ENCODE peak calls at places on chromosomes 11 and 22, in four cellular contexts. V is endodermal cell; M is stimulated activated CD4-positive, alpha-beta T cell treated with anti-CD3 and anti-CD28 coated beads, Interleukin-1b, Interleukin-23, amount 100 ng/mL, for 1 hour; I is stimulated activated CD8-positive, alpha-beta memory T cell treated with anti-CD3 and anti-CD28 coated beads, Interleukin-7, amount 100 ng/mL, for 24 hours. G is an unnamed sample.
A peak's percentile ranks its signal among the peaks of the same experiment; 100 is the strongest.

GRCh38 chr22:47484960-47485571 is 722.6 kb downstream of the TBC1D22A start:
- DNase-seq in I (no peak), M (no peak), V (no peak), G (no peak)

GRCh38 chr11:116918925-116919653 is 81.7 kb upstream of the APOA1 start:
- DNase-seq in I (no peak), M (no peak), V (no peak), G (no peak)

GRCh38 chr22:37206841-37207821 is 5.1 kb downstream of the SSTR3 start:
- DNase-seq in I (no peak), M (no peak), V (no peak), G (no peak)

GRCh38 chr22:47333625-47334024 is 571.2 kb downstream of the TBC1D22A start:
- DNase-seq in I (no peak), M (no peak), V (no peak), G (no peak)

GRCh38 chr22:41197046-41197807 is 7.9 kb upstream of the L3MBTL2 start:
- DNase-seq in M (peak; percentile 51), V (peak; percentile 93), I (peak; percentile 64), G (peak; percentile 22)

GRCh38 chr22:45181766-45182165 is 18.0 kb downstream of the NUP50 start:
- DNase-seq in I (no peak), M (no peak), V (no peak), G (no peak)

GRCh38 chr11:110376711-110377324 is 52.9 kb upstream of the FDX1 start:
- DNase-seq in M (no peak), I (no peak), V (peak; percentile 84), G (peak; percentile 50)

GRCh38 chr22:48495751-48496080 is 1332.0 kb downstream of the BRD1 start:
- DNase-seq in M (no peak), V (no peak), I (no peak), G (no peak)

GRCh38 chr11:94139421-94139820 is 10.8 kb downstream of the PANX1 start:
- DNase-seq in M (no peak), V (peak; percentile 66), I (no peak), G (no peak)

GRCh38 chr11:68002575-68002942 is 1.3 kb downstream of the UNC93B1 start:
- DNase-seq in V (no peak), I (no peak), M (no peak), G (no peak)

GRCh38 chr22:26857169-26857568 is 199.8 kb downstream of the MIAT start:
- DNase-seq in V (no peak), M (no peak), I (no peak), G (no peak)

GRCh38 chr11:35855685-35856084 is 88.2 kb upstream of the LDLRAD3 start:
- DNase-seq in M (no peak), V (no peak), I (no peak), G (no peak)

GRCh38 chr11:3126207-3126865 is 38.8 kb downstream of the OSBPL5 start:
- DNase-seq in I (no peak), M (no peak), V (peak; percentile 31), G (no peak)

GRCh38 chr11:119081682-119082081 is 3.0 kb upstream of the HMBS start:
- DNase-seq in M (no peak), I (no peak), V (no peak), G (no peak)

GRCh38 chr11:86800076-86800955 is at the start of gene PRSS23:
- DNase-seq in M (no peak), I (no peak), V (peak; percentile 87), G (peak; percentile 47)

GRCh38 chr11:2893021-2893528 is 7.5 kb upstream of the CDKN1C start:
- DNase-seq in M (no peak), I (no peak), V (no peak), G (no peak)

GRCh38 chr11:64833509-64833908 is 10.9 kb downstream of the CDC42BPG start:
- DNase-seq in M (no peak), I (no peak), V (no peak), G (no peak)

GRCh38 chr11:28072321-28072720 is 35.6 kb downstream of the KIF18A start:
- DNase-seq in M (no peak), I (no peak), V (no peak), G (no peak)

GRCh38 chr11:47980907-47981621 is 705 bp downstream of the PTPRJ start:
- DNase-seq in V (peak; percentile 83), M (no peak), I (no peak), G (no peak)

G was measured in NCI-H1048.